ENCODE peak calls at places on chromosome 12, in ten cellular contexts. One of them, this sample, is unnamed.

GRCh38 chr12:127621366-127621765 is 645.6 kb upstream of the TMEM132C start:
- DNase-seq in HCT116: no peak
- DNase-seq in tibial artery: no peak
- DNase-seq in lower leg skin: no peak
- DNase-seq in fibroblast of pulmonary artery: no peak
- DNase-seq in GM12864: no peak
- DNase-seq in heart left ventricle: no peak
- DNase-seq in epithelial cell of esophagus: no peak
- DNase-seq in fibroblast of lung: no peak
- DNase-seq in AG04449: no peak
- DNase-seq in this sample: no peak

GRCh38 chr12:112905451-112906089 is 1.2 kb upstream of the OAS1 start:
- DNase-seq in HCT116: no peak
- DNase-seq in lower leg skin: no peak
- DNase-seq in heart left ventricle: no peak
- DNase-seq in fibroblast of lung: no peak
- DNase-seq in epithelial cell of esophagus: peak
- DNase-seq in GM12864: no peak
- DNase-seq in fibroblast of pulmonary artery: no peak
- DNase-seq in AG04449: no peak
- DNase-seq in tibial artery: no peak
- DNase-seq in this sample: no peak

GRCh38 chr12:85322715-85323114 is 42.7 kb downstream of the ALX1 start:
- DNase-seq in GM12864: no peak
- DNase-seq in AG04449: no peak
- DNase-seq in fibroblast of lung: peak
- DNase-seq in HCT116: no peak
- DNase-seq in fibroblast of pulmonary artery: peak
- DNase-seq in tibial artery: no peak
- DNase-seq in heart left ventricle: no peak
- DNase-seq in lower leg skin: no peak
- DNase-seq in epithelial cell of esophagus: no peak
- DNase-seq in this sample: peak

GRCh38 chr12:24846689-24847088 is 102.2 kb downstream of the BCAT1 start:
- DNase-seq in fibroblast of lung: no peak
- DNase-seq in lower leg skin: no peak
- DNase-seq in fibroblast of pulmonary artery: no peak
- DNase-seq in epithelial cell of esophagus: no peak
- DNase-seq in HCT116: no peak
- DNase-seq in AG04449: no peak
- DNase-seq in tibial artery: no peak
- DNase-seq in GM12864: no peak
- DNase-seq in heart left ventricle: no peak
- DNase-seq in this sample: no peak

GRCh38 chr12:51246254-51246853 is 7.7 kb downstream of the DAZAP2 start:
- DNase-seq in lower leg skin: no peak
- DNase-seq in epithelial cell of esophagus: no peak
- DNase-seq in fibroblast of pulmonary artery: peak
- DNase-seq in HCT116: no peak
- DNase-seq in fibroblast of lung: peak
- DNase-seq in AG04449: no peak
- DNase-seq in tibial artery: no peak
- DNase-seq in heart left ventricle: no peak
- DNase-seq in GM12864: no peak
- DNase-seq in this sample: no peak

GRCh38 chr12:1502441-1502785 is 92.0 kb downstream of the FBXL14 start:
- DNase-seq in fibroblast of lung: peak
- DNase-seq in fibroblast of pulmonary artery: peak
- DNase-seq in AG04449: no peak
- DNase-seq in lower leg skin: peak
- DNase-seq in GM12864: no peak
- DNase-seq in HCT116: no peak
- DNase-seq in tibial artery: no peak
- DNase-seq in epithelial cell of esophagus: no peak
- DNase-seq in heart left ventricle: no peak
- DNase-seq in this sample: no peak

GRCh38 chr12:106154781-106155273 is 16.1 kb upstream of the NUAK1 start:
- DNase-seq in AG04449: no peak
- DNase-seq in heart left ventricle: no peak
- DNase-seq in GM12864: no peak
- DNase-seq in tibial artery: no peak
- DNase-seq in fibroblast of lung: no peak
- DNase-seq in lower leg skin: no peak
- DNase-seq in HCT116: no peak
- DNase-seq in epithelial cell of esophagus: no peak
- DNase-seq in fibroblast of pulmonary artery: no peak
- DNase-seq in this sample: no peak

GRCh38 chr12:110281549-110282342 is 699 bp downstream of the ATP2A2 start:
- DNase-seq in lower leg skin: peak
- DNase-seq in epithelial cell of esophagus: peak
- DNase-seq in AG04449: no peak
- DNase-seq in tibial artery: peak
- DNase-seq in HCT116: no peak
- DNase-seq in GM12864: no peak
- DNase-seq in fibroblast of pulmonary artery: peak
- DNase-seq in fibroblast of lung: peak
- DNase-seq in heart left ventricle: peak
- DNase-seq in this sample: peak

GRCh38 chr12:26268841-26269553 is 73.6 kb downstream of the SSPN start:
- DNase-seq in AG04449: no peak
- DNase-seq in fibroblast of lung: no peak
- DNase-seq in GM12864: no peak
- DNase-seq in epithelial cell of esophagus: no peak
- DNase-seq in heart left ventricle: no peak
- DNase-seq in fibroblast of pulmonary artery: no peak
- DNase-seq in tibial artery: no peak
- DNase-seq in lower leg skin: no peak
- DNase-seq in HCT116: no peak
- DNase-seq in this sample: no peak

GRCh38 chr12:122204829-122205589 is 1.5 kb downstream of the B3GNT4 start:
- DNase-seq in heart left ventricle: no peak
- DNase-seq in AG04449: no peak
- DNase-seq in lower leg skin: peak
- DNase-seq in HCT116: no peak
- DNase-seq in tibial artery: peak
- DNase-seq in fibroblast of lung: no peak
- DNase-seq in epithelial cell of esophagus: no peak
- DNase-seq in GM12864: no peak
- DNase-seq in fibroblast of pulmonary artery: no peak
- DNase-seq in this sample: no peak

GRCh38 chr12:124916370-124917134 is 2.1 kb upstream of the UBC start:
- DNase-seq in fibroblast of lung: peak
- DNase-seq in lower leg skin: peak
- DNase-seq in HCT116: peak
- DNase-seq in heart left ventricle: no peak
- DNase-seq in epithelial cell of esophagus: peak
- DNase-seq in fibroblast of pulmonary artery: peak
- DNase-seq in AG04449: no peak
- DNase-seq in GM12864: no peak
- DNase-seq in tibial artery: peak
- DNase-seq in this sample: no peak

GRCh38 chr12:1367331-1367730 is 227.1 kb downstream of the FBXL14 start:
- DNase-seq in heart left ventricle: no peak
- DNase-seq in AG04449: no peak
- DNase-seq in epithelial cell of esophagus: no peak
- DNase-seq in tibial artery: no peak
- DNase-seq in fibroblast of pulmonary artery: no peak
- DNase-seq in fibroblast of lung: peak
- DNase-seq in GM12864: no peak
- DNase-seq in HCT116: no peak
- DNase-seq in lower leg skin: no peak
- DNase-seq in this sample: no peak

GRCh38 chr12:89417246-89417977 is 65.1 kb upstream of the DUSP6 start:
- DNase-seq in heart left ventricle: no peak
- DNase-seq in HCT116: no peak
- DNase-seq in fibroblast of lung: peak
- DNase-seq in AG04449: no peak
- DNase-seq in tibial artery: no peak
- DNase-seq in fibroblast of pulmonary artery: peak
- DNase-seq in GM12864: no peak
- DNase-seq in lower leg skin: no peak
- DNase-seq in epithelial cell of esophagus: peak
- DNase-seq in this sample: no peak

GRCh38 chr12:132606466-132606865 is 3.9 kb downstream of the LRCOL1 start:
- DNase-seq in tibial artery: no peak
- DNase-seq in lower leg skin: no peak
- DNase-seq in HCT116: no peak
- DNase-seq in GM12864: no peak
- DNase-seq in fibroblast of lung: no peak
- DNase-seq in epithelial cell of esophagus: no peak
- DNase-seq in AG04449: no peak
- DNase-seq in fibroblast of pulmonary artery: no peak
- DNase-seq in heart left ventricle: no peak
- DNase-seq in this sample: no peak

GRCh38 chr12:8078400-8078799 is 3.7 kb upstream of the NECAP1 start:
- DNase-seq in tibial artery: no peak
- DNase-seq in lower leg skin: no peak
- DNase-seq in heart left ventricle: no peak
- DNase-seq in fibroblast of pulmonary artery: peak
- DNase-seq in AG04449: peak
- DNase-seq in GM12864: no peak
- DNase-seq in epithelial cell of esophagus: peak
- DNase-seq in fibroblast of lung: peak
- DNase-seq in HCT116: peak
- DNase-seq in this sample: no peak

DNA sequence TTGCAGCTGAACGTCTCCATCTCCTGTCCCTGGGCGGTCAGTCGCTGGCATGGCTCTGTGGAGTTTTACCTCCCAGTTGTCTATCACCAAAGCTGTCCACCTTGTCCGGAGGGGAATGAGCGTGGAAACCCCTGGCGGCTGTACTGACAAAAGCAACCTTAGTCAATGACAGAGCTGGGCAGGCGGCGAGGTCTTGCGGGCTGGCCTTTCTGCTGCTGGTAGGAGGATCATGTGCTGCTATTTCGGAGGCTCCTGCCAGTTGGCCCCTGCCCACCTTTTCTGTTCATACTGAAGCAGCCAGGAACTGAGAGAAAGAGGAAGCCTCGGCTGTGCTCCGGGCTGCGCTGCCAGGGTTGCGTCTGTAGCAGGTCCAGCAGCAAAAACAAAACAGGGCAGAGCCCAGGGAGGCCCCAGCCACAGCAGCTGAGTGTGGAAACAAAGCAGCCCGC is 57.7 kb downstream of the HMGA2 start:
- DNase-seq in GM12864: no peak
- DNase-seq in lower leg skin: peak
- DNase-seq in fibroblast of lung: peak
- DNase-seq in fibroblast of pulmonary artery: peak
- DNase-seq in epithelial cell of esophagus: no peak
- DNase-seq in tibial artery: peak
- DNase-seq in AG04449: no peak
- DNase-seq in HCT116: no peak
- DNase-seq in heart left ventricle: peak
- DNase-seq in this sample: peak
- TF ChIP-seq CTCF in GM12864: peak
- TF ChIP-seq CTCF in lower leg skin: no peak
- TF ChIP-seq CTCF in fibroblast of lung: peak
- TF ChIP-seq CTCF in fibroblast of pulmonary artery: peak
- TF ChIP-seq CTCF in epithelial cell of esophagus: peak
- TF ChIP-seq CTCF in tibial artery: peak
- TF ChIP-seq CTCF in AG04449: no peak
- TF ChIP-seq CTCF in HCT116: no peak
- TF ChIP-seq CTCF in heart left ventricle: peak
- TF ChIP-seq CTCF in this sample: peak

DNA sequence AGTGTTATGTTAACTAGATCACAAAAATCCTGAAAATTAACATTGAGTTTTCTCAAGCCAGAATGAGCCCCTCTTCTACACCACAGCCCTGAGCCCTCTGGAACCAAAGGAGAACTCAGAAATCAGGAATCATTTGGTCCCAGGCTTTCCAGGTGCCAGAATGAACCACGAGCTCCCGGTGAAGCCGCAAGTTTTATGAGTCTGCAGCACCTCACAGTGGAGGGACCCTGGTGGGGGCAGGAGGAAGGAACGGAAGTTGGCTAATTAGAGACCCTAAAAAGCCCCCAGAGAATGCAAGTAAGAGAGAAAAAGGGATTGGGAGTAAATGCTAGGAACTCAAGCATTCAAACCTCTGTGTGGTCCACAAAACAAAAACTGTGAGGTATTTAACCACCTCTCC is 52.9 kb upstream of the BCL2L14 start:
- DNase-seq in AG04449: no peak
- DNase-seq in HCT116: no peak
- DNase-seq in GM12864: no peak
- DNase-seq in heart left ventricle: no peak
- DNase-seq in fibroblast of lung: no peak
- DNase-seq in lower leg skin: no peak
- DNase-seq in tibial artery: no peak
- DNase-seq in epithelial cell of esophagus: no peak
- DNase-seq in fibroblast of pulmonary artery: no peak
- DNase-seq in this sample: no peak
- TF ChIP-seq CTCF in AG04449: peak
- TF ChIP-seq CTCF in HCT116: peak
- TF ChIP-seq CTCF in GM12864: no peak
- TF ChIP-seq CTCF in heart left ventricle: peak
- TF ChIP-seq CTCF in fibroblast of lung: no peak
- TF ChIP-seq CTCF in lower leg skin: no peak
- TF ChIP-seq CTCF in tibial artery: peak
- TF ChIP-seq CTCF in epithelial cell of esophagus: no peak
- TF ChIP-seq CTCF in fibroblast of pulmonary artery: peak
- TF ChIP-seq CTCF in this sample: peak

GRCh38 chr12:58931518-58931917 is 11.2 kb upstream of the LRIG3 start:
- DNase-seq in fibroblast of lung: no peak
- DNase-seq in fibroblast of pulmonary artery: no peak
- DNase-seq in tibial artery: no peak
- DNase-seq in AG04449: no peak
- DNase-seq in heart left ventricle: no peak
- DNase-seq in HCT116: no peak
- DNase-seq in lower leg skin: no peak
- DNase-seq in epithelial cell of esophagus: no peak
- DNase-seq in GM12864: no peak
- DNase-seq in this sample: no peak
- TF ChIP-seq CTCF in fibroblast of lung: no peak
- TF ChIP-seq CTCF in fibroblast of pulmonary artery: peak
- TF ChIP-seq CTCF in tibial artery: no peak
- TF ChIP-seq CTCF in AG04449: no peak
- TF ChIP-seq CTCF in heart left ventricle: no peak
- TF ChIP-seq CTCF in HCT116: peak
- TF ChIP-seq CTCF in lower leg skin: no peak
- TF ChIP-seq CTCF in epithelial cell of esophagus: peak
- TF ChIP-seq CTCF in GM12864: no peak
- TF ChIP-seq CTCF in this sample: peak

DNA sequence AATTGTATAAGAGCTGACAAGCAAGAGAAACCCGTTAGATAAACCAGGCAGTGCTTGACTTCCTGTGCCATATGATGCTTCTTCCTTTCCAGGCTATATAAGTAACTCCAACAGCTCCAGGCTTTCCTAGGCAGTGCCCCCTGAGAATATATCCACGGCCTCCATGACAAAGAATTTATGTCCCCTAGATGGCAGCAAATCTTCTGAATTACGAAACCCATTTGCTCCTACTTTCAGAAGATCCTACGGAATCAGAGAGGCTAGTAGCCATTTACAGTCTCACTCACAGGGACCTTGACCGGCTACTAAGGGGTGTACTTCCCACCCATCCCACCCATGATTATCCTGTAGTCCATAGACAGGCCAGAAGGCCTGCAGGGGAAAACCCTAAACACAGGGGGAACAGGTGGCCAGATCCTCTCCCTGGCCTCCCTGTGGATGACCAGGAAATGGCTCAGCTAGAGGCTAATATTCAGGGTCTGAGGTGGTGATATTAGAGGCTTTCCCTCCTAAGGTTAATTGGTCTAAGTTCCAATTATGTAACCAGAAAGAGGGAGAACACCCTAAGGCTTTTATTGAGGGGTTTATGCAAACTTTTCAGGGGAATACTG is 77.2 kb upstream of the DCD start:
- DNase-seq in lower leg skin: no peak
- DNase-seq in HCT116: peak
- DNase-seq in fibroblast of pulmonary artery: peak
- DNase-seq in GM12864: no peak
- DNase-seq in fibroblast of lung: no peak
- DNase-seq in heart left ventricle: no peak
- DNase-seq in epithelial cell of esophagus: peak
- DNase-seq in AG04449: no peak
- DNase-seq in tibial artery: no peak
- DNase-seq in this sample: no peak
- TF ChIP-seq CTCF in lower leg skin: no peak
- TF ChIP-seq CTCF in HCT116: peak
- TF ChIP-seq CTCF in fibroblast of pulmonary artery: peak
- TF ChIP-seq CTCF in GM12864: peak
- TF ChIP-seq CTCF in fibroblast of lung: peak
- TF ChIP-seq CTCF in heart left ventricle: no peak
- TF ChIP-seq CTCF in epithelial cell of esophagus: peak
- TF ChIP-seq CTCF in AG04449: peak
- TF ChIP-seq CTCF in tibial artery: no peak
- TF ChIP-seq CTCF in this sample: peak